ENCODE peak calls at places on chromosome 18, in six cellular contexts. O, I, G, H, B and R are unnamed samples.

GRCh38 chr18:65725421-65726050 is 25.3 kb upstream of the CDH7 start:
- DNase-seq in O (no peak), I (no peak), H (peak; percentile 66), G (no peak), B (no peak), R (no peak)

GRCh38 chr18:50791599-50792438 is 28.0 kb downstream of the MRO start:
- DNase-seq in G (no peak), O (no peak), B (no peak), H (no peak), I (no peak), R (no peak)

GRCh38 chr18:67916142-67916541 is 399.6 kb upstream of the DSEL start:
- DNase-seq in I (no peak), H (no peak), B (no peak), G (no peak), O (no peak), R (no peak)

GRCh38 chr18:61655630-61656029 is 237.2 kb downstream of the RNF152 start:
- DNase-seq in B (no peak), G (no peak), I (no peak), O (no peak), H (no peak), R (no peak)

GRCh38 chr18:11794195-11794594 is 57.0 kb upstream of the CHMP1B start:
- DNase-seq in B (no peak), O (no peak), I (no peak), G (no peak), H (no peak), R (no peak)

GRCh38 chr18:70293166-70293565 is 4.3 kb downstream of the SOCS6 start:
- DNase-seq in H (peak; percentile 52), G (no peak), B (no peak), O (no peak), I (no peak), R (no peak)

GRCh38 chr18:46152436-46152807 is 48.2 kb downstream of the HAUS1 start:
- DNase-seq in G (no peak), H (no peak), I (no peak), B (peak; percentile 57), O (no peak), R (no peak)

GRCh38 chr18:23238152-23238531 is 102.9 kb downstream of the CABLES1 start:
- DNase-seq in G (no peak), I (no peak), O (peak; percentile 87), H (no peak), B (no peak), R (no peak)

GRCh38 chr18:27261769-27262549 is 76.9 kb upstream of the CHST9 start:
- DNase-seq in I (no peak), B (no peak), G (no peak), H (no peak), O (no peak), R (no peak)

GRCh38 chr18:22838221-22838620 is 94.9 kb upstream of the RBBP8 start:
- DNase-seq in B (no peak), O (no peak), I (no peak), G (no peak), H (no peak), R (no peak)

GRCh38 chr18:24731981-24732380 is 271.5 kb downstream of the HRH4 start:
- DNase-seq in I (no peak), O (no peak), G (no peak), H (no peak), B (no peak), R (no peak)

GRCh38 chr18:50356036-50356945 is 18.6 kb upstream of the SKA1 start:
- DNase-seq in I (no peak), O (no peak), G (no peak), H (no peak), B (no peak), R (no peak)